ENCODE peak calls at places on chromosomes 5 and 9, in five cellular contexts. One of them, this sample, is unnamed.

GRCh38 chr5:176359658-176360057 is 1.9 kb downstream of the KIAA1191 start:
- DNase-seq in activated effector memory CD4-positive, alpha-beta T cell treated with Interleukin-2 at 50 U/mL for 16 hours: no peak
- DNase-seq in substantia nigra: no peak
- DNase-seq in T-cell: no peak
- DNase-seq in GOT3: no peak
- DNase-seq in this sample: no peak

GRCh38 chr9:135149876-135150275 is 62.4 kb downstream of the OLFM1 start:
- DNase-seq in activated effector memory CD4-positive, alpha-beta T cell treated with Interleukin-2 at 50 U/mL for 16 hours: no peak
- DNase-seq in substantia nigra: no peak
- DNase-seq in T-cell: no peak
- DNase-seq in GOT3: no peak
- DNase-seq in this sample: no peak

GRCh38 chr5:74667396-74667795 is 17.6 kb upstream of the HEXB start:
- DNase-seq in activated effector memory CD4-positive, alpha-beta T cell treated with Interleukin-2 at 50 U/mL for 16 hours: no peak
- DNase-seq in substantia nigra: no peak
- DNase-seq in T-cell: no peak
- DNase-seq in GOT3: no peak
- DNase-seq in this sample: no peak

GRCh38 chr9:92480332-92480771 is 2.0 kb downstream of the ASPN start:
- DNase-seq in activated effector memory CD4-positive, alpha-beta T cell treated with Interleukin-2 at 50 U/mL for 16 hours: no peak
- DNase-seq in substantia nigra: no peak
- DNase-seq in T-cell: no peak
- DNase-seq in GOT3: no peak
- DNase-seq in this sample: no peak

GRCh38 chr9:88198346-88198807 is 60.1 kb upstream of the SPATA31C2 start:
- DNase-seq in activated effector memory CD4-positive, alpha-beta T cell treated with Interleukin-2 at 50 U/mL for 16 hours: no peak
- DNase-seq in substantia nigra: no peak
- DNase-seq in T-cell: no peak
- DNase-seq in GOT3: no peak
- DNase-seq in this sample: no peak

GRCh38 chr5:181190711-181191525 is 14.1 kb downstream of the TRIM7 start:
- DNase-seq in activated effector memory CD4-positive, alpha-beta T cell treated with Interleukin-2 at 50 U/mL for 16 hours: peak
- DNase-seq in substantia nigra: no peak
- DNase-seq in T-cell: peak
- DNase-seq in GOT3: no peak
- DNase-seq in this sample: peak

GRCh38 chr5:1764606-1764960 is 35.1 kb downstream of the MRPL36 start:
- DNase-seq in activated effector memory CD4-positive, alpha-beta T cell treated with Interleukin-2 at 50 U/mL for 16 hours: no peak
- DNase-seq in substantia nigra: no peak
- DNase-seq in T-cell: no peak
- DNase-seq in GOT3: no peak
- DNase-seq in this sample: no peak

GRCh38 chr5:131163315-131164119 is 1.5 kb downstream of the HINT1 start:
- DNase-seq in activated effector memory CD4-positive, alpha-beta T cell treated with Interleukin-2 at 50 U/mL for 16 hours: no peak
- DNase-seq in substantia nigra: no peak
- DNase-seq in T-cell: no peak
- DNase-seq in GOT3: no peak
- DNase-seq in this sample: no peak

GRCh38 chr9:122900791-122901190 is 4.4 kb downstream of the RC3H2 start:
- DNase-seq in activated effector memory CD4-positive, alpha-beta T cell treated with Interleukin-2 at 50 U/mL for 16 hours: no peak
- DNase-seq in substantia nigra: no peak
- DNase-seq in T-cell: no peak
- DNase-seq in GOT3: no peak
- DNase-seq in this sample: no peak

GRCh38 chr9:123795336-123795735 is 134.6 kb downstream of the DENND1A start:
- DNase-seq in activated effector memory CD4-positive, alpha-beta T cell treated with Interleukin-2 at 50 U/mL for 16 hours: no peak
- DNase-seq in substantia nigra: no peak
- DNase-seq in T-cell: no peak
- DNase-seq in GOT3: no peak
- DNase-seq in this sample: no peak

GRCh38 chr9:93576296-93577044 is at the start of gene PHF2:
- DNase-seq in activated effector memory CD4-positive, alpha-beta T cell treated with Interleukin-2 at 50 U/mL for 16 hours: no peak
- DNase-seq in substantia nigra: no peak
- DNase-seq in T-cell: no peak
- DNase-seq in GOT3: no peak
- DNase-seq in this sample: no peak

GRCh38 chr5:75617746-75618352 is 6.6 kb downstream of the ANKDD1B start:
- DNase-seq in activated effector memory CD4-positive, alpha-beta T cell treated with Interleukin-2 at 50 U/mL for 16 hours: no peak
- DNase-seq in substantia nigra: no peak
- DNase-seq in T-cell: no peak
- DNase-seq in GOT3: no peak
- DNase-seq in this sample: no peak

GRCh38 chr9:121650220-121651013 is 1.0 kb upstream of the DAB2IP start:
- DNase-seq in activated effector memory CD4-positive, alpha-beta T cell treated with Interleukin-2 at 50 U/mL for 16 hours: no peak
- DNase-seq in substantia nigra: peak
- DNase-seq in T-cell: no peak
- DNase-seq in GOT3: no peak
- DNase-seq in this sample: no peak

GRCh38 chr9:14147738-14148137 is 166.2 kb downstream of the NFIB start:
- DNase-seq in activated effector memory CD4-positive, alpha-beta T cell treated with Interleukin-2 at 50 U/mL for 16 hours: no peak
- DNase-seq in substantia nigra: no peak
- DNase-seq in T-cell: no peak
- DNase-seq in GOT3: no peak
- DNase-seq in this sample: no peak

GRCh38 chr9:83992407-83992806 is 11.8 kb downstream of the RMI1 start:
- DNase-seq in activated effector memory CD4-positive, alpha-beta T cell treated with Interleukin-2 at 50 U/mL for 16 hours: no peak
- DNase-seq in substantia nigra: no peak
- DNase-seq in T-cell: no peak
- DNase-seq in GOT3: no peak
- DNase-seq in this sample: no peak

GRCh38 chr5:136666970-136667620 is 301.8 kb upstream of the TRPC7 start:
- DNase-seq in activated effector memory CD4-positive, alpha-beta T cell treated with Interleukin-2 at 50 U/mL for 16 hours: no peak
- DNase-seq in substantia nigra: no peak
- DNase-seq in T-cell: no peak
- DNase-seq in GOT3: no peak
- DNase-seq in this sample: no peak

GRCh38 chr5:126007841-126008240 is 415.4 kb upstream of the GRAMD2B start:
- DNase-seq in activated effector memory CD4-positive, alpha-beta T cell treated with Interleukin-2 at 50 U/mL for 16 hours: no peak
- DNase-seq in substantia nigra: no peak
- DNase-seq in T-cell: no peak
- DNase-seq in GOT3: no peak
- DNase-seq in this sample: no peak

GRCh38 chr5:164869325-164869724 is 1363.9 kb downstream of the MAT2B start:
- DNase-seq in activated effector memory CD4-positive, alpha-beta T cell treated with Interleukin-2 at 50 U/mL for 16 hours: no peak
- DNase-seq in substantia nigra: no peak
- DNase-seq in T-cell: no peak
- DNase-seq in GOT3: no peak
- DNase-seq in this sample: no peak

GRCh38 chr5:6579535-6579934 is 53.3 kb downstream of the NSUN2 start:
- DNase-seq in activated effector memory CD4-positive, alpha-beta T cell treated with Interleukin-2 at 50 U/mL for 16 hours: no peak
- DNase-seq in substantia nigra: no peak
- DNase-seq in T-cell: no peak
- DNase-seq in GOT3: no peak
- DNase-seq in this sample: no peak

GRCh38 chr9:121599872-121600585 is 51.4 kb upstream of the DAB2IP start:
- DNase-seq in activated effector memory CD4-positive, alpha-beta T cell treated with Interleukin-2 at 50 U/mL for 16 hours: no peak
- DNase-seq in substantia nigra: no peak
- DNase-seq in T-cell: no peak
- DNase-seq in GOT3: no peak
- DNase-seq in this sample: no peak

GRCh38 chr9:114225534-114226288 is 70.4 kb downstream of the COL27A1 start:
- DNase-seq in activated effector memory CD4-positive, alpha-beta T cell treated with Interleukin-2 at 50 U/mL for 16 hours: no peak
- DNase-seq in substantia nigra: no peak
- DNase-seq in T-cell: no peak
- DNase-seq in GOT3: no peak
- DNase-seq in this sample: no peak

GRCh38 chr5:104708027-104708426 is 1145.4 kb upstream of the NUDT12 start:
- DNase-seq in activated effector memory CD4-positive, alpha-beta T cell treated with Interleukin-2 at 50 U/mL for 16 hours: no peak
- DNase-seq in substantia nigra: no peak
- DNase-seq in T-cell: no peak
- DNase-seq in GOT3: no peak
- DNase-seq in this sample: no peak

GRCh38 chr5:98791110-98791509 is 17.6 kb downstream of the RGMB start:
- DNase-seq in activated effector memory CD4-positive, alpha-beta T cell treated with Interleukin-2 at 50 U/mL for 16 hours: no peak
- DNase-seq in substantia nigra: no peak
- DNase-seq in T-cell: no peak
- DNase-seq in GOT3: no peak
- DNase-seq in this sample: no peak

GRCh38 chr5:111083323-111083722 is 8.8 kb upstream of the WDR36 start:
- DNase-seq in activated effector memory CD4-positive, alpha-beta T cell treated with Interleukin-2 at 50 U/mL for 16 hours: no peak
- DNase-seq in substantia nigra: no peak
- DNase-seq in T-cell: no peak
- DNase-seq in GOT3: no peak
- DNase-seq in this sample: no peak

GRCh38 chr9:37935106-37935505 is 31.2 kb upstream of the SLC25A51 start:
- DNase-seq in activated effector memory CD4-positive, alpha-beta T cell treated with Interleukin-2 at 50 U/mL for 16 hours: no peak
- DNase-seq in substantia nigra: no peak
- DNase-seq in T-cell: no peak
- DNase-seq in GOT3: no peak
- DNase-seq in this sample: no peak

GRCh38 chr9:104843644-104844226 is 79.8 kb downstream of the NIPSNAP3B start:
- DNase-seq in activated effector memory CD4-positive, alpha-beta T cell treated with Interleukin-2 at 50 U/mL for 16 hours: no peak
- DNase-seq in substantia nigra: no peak
- DNase-seq in T-cell: no peak
- DNase-seq in GOT3: no peak
- DNase-seq in this sample: no peak

GRCh38 chr5:98527846-98528245 is 245.6 kb upstream of the RGMB start:
- DNase-seq in activated effector memory CD4-positive, alpha-beta T cell treated with Interleukin-2 at 50 U/mL for 16 hours: no peak
- DNase-seq in substantia nigra: no peak
- DNase-seq in T-cell: no peak
- DNase-seq in GOT3: no peak
- DNase-seq in this sample: no peak

This sample was measured in T-helper 22 cell.